ENCODE peak calls at places on chromosomes 6 and 20, in ten cellular contexts. G, X, V, S, A, N, Y, J, C and L are unnamed samples.

GRCh38 chr6:5684320-5684719 is 322.4 kb downstream of the NRN1 start:
- DNase-seq in G (no peak), X (no peak), V (no peak), S (no peak), A (no peak), N (no peak), Y (no peak), J (no peak), C (no peak), L (no peak)

GRCh38 chr6:136751991-136752390 is 40.3 kb downstream of the MAP3K5 start:
- DNase-seq in G (no peak), X (no peak), V (no peak), S (no peak), A (no peak), N (no peak), Y (no peak), J (no peak), C (no peak), L (no peak)

GRCh38 chr6:112468359-112468758 is 121.2 kb downstream of the RFPL4B start:
- DNase-seq in G (no peak), X (no peak), V (peak; percentile 60), S (no peak), A (peak; percentile 57), N (peak; percentile 60), Y (no peak), J (no peak), C (no peak), L (no peak)

GRCh38 chr6:27311806-27312145 is 297 bp downstream of the POM121L2 start:
- DNase-seq in G (no peak), X (no peak), V (no peak), S (no peak), A (no peak), N (no peak), Y (no peak), J (no peak), C (no peak), L (no peak)

GRCh38 chr6:122408240-122408639 is 8.8 kb downstream of the HSF2 start:
- DNase-seq in G (no peak), X (no peak), V (no peak), S (no peak), A (no peak), N (no peak), Y (no peak), J (no peak), C (no peak), L (no peak)

GRCh38 chr20:44057698-44058675 is 129.0 kb downstream of the JPH2 start:
- DNase-seq in G (no peak), X (no peak), V (peak; percentile 78), S (no peak), A (peak; percentile 44), N (peak; percentile 66), Y (peak; percentile 49), J (no peak), C (no peak), L (no peak)

GRCh38 chr6:168385380-168385779 is 55.6 kb upstream of the SMOC2 start:
- DNase-seq in G (no peak), X (no peak), V (no peak), S (no peak), A (no peak), N (peak; percentile 1), Y (no peak), J (no peak), C (no peak), L (no peak)

GRCh38 chr6:16803294-16804006 is 42.2 kb upstream of the ATXN1 start:
- DNase-seq in G (peak; percentile 17), X (no peak), V (no peak), S (peak; percentile 61), A (no peak), N (peak; percentile 66), Y (peak; percentile 82), J (no peak), C (peak; percentile 18), L (no peak)

GRCh38 chr6:159633196-159633595 is 59.8 kb downstream of the SOD2 start:
- DNase-seq in G (no peak), X (no peak), V (no peak), S (no peak), A (no peak), N (peak; percentile 18), Y (no peak), J (no peak), C (peak; percentile 9), L (no peak)

GRCh38 chr6:19492631-19493030 is 344.5 kb upstream of the ID4 start:
- DNase-seq in G (no peak), X (no peak), V (no peak), S (no peak), A (no peak), N (no peak), Y (no peak), J (no peak), C (no peak), L (no peak)

GRCh38 chr6:131937219-131937618 is 14.0 kb downstream of the CCN2 start:
- DNase-seq in G (no peak), X (no peak), V (no peak), S (no peak), A (no peak), N (peak; percentile 35), Y (no peak), J (no peak), C (no peak), L (no peak)

GRCh38 chr20:64095455-64095854 is 11.3 kb upstream of the LKAAEAR1 start:
- DNase-seq in G (no peak), X (no peak), V (no peak), S (no peak), A (no peak), N (no peak), Y (no peak), J (no peak), C (no peak), L (no peak)

GRCh38 chr6:17957488-17957887 is 29.9 kb downstream of the KIF13A start:
- DNase-seq in G (no peak), X (no peak), V (no peak), S (no peak), A (no peak), N (peak; percentile 29), Y (no peak), J (no peak), C (no peak), L (no peak)

GRCh38 chr6:18091382-18091781 is 31.1 kb downstream of the NHLRC1 start:
- DNase-seq in G (no peak), X (no peak), V (no peak), S (no peak), A (no peak), N (no peak), Y (no peak), J (no peak), C (no peak), L (no peak)

DNA sequence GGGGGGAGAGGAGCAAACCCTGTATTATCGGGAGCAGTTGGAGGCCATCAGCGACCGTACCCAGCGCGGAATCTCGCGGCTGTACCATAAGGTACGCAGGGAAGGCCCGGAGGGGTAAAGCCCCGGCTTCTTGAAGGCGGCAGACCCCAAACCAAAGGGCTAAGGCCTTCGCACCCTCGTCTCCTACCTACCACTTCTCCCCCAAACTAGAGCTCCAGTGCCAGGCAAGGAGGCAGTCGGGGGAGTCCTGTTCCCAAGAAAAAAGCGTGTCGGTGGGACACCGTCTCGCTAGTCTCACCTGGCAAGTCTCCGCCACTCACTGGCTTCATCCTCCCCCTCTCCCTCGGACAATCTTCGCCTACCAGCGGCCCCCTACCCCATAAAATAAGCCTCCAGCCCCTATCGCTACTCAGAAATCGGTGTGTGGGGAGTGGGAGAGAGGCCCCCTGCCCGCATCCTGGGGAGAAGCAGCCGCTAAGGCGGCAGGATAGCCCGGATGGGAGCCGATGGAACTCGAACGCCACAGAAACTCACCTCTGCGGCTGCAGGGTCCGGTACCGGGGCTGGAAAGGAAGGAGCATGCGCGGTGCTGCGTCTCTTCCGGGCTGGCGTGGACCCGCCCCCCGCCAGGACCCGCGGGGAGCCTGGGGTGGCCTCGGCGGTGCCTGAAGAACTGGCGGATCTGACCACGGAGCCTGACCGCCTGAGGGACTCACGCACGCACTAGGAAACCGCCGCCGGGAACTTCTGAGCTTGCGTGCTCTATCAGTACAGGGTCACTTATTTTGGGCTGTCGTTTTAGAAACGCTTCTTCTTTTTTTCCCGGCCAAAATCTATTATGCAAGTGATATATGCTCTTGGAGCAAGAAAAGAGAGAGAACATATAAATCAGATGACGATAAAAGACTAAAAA is at the start of gene RPS10:
- DNase-seq in G (peak; percentile 94), X (peak; percentile 96), V (peak; percentile 86), S (peak; percentile 91), A (peak; percentile 63), N (peak; percentile 94), Y (peak; percentile 97), J (peak; percentile 91), C (peak; percentile 99), L (peak; percentile 92)
- TF ChIP-seq CTCF in G (no peak), X (no peak), V (no peak), S (no peak), A (no peak), N (no peak), Y (no peak), J (peak; percentile 7), C (no peak), L (no peak)

GRCh38 chr6:125154184-125155135 is 887 bp downstream of the TPD52L1 start:
- DNase-seq in G (peak; percentile 54), X (peak; percentile 78), V (peak; percentile 53), S (no peak), A (no peak), N (no peak), Y (peak; percentile 68), J (no peak), C (peak; percentile 55), L (peak; percentile 57)
- TF ChIP-seq CTCF in G (peak; percentile 52), X (peak; percentile 33), V (peak; percentile 66), S (no peak), A (no peak), N (peak; percentile 11), Y (peak; percentile 30), J (no peak), C (peak; percentile 56), L (peak; percentile 39)

GRCh38 chr6:118606858-118607257 is 44.5 kb downstream of the CEP85L start:
- DNase-seq in G (no peak), X (no peak), V (no peak), S (no peak), A (no peak), N (no peak), Y (no peak), J (no peak), C (no peak), L (no peak)
- TF ChIP-seq CTCF in G (no peak), X (no peak), V (no peak), S (no peak), A (no peak), N (no peak), Y (no peak), J (no peak), C (no peak), L (no peak)

GRCh38 chr20:25470045-25470444 is 62.6 kb downstream of the GINS1 start:
- DNase-seq in G (no peak), X (no peak), V (no peak), S (no peak), A (no peak), N (peak; percentile 38), Y (peak; percentile 58), J (no peak), C (peak; percentile 51), L (no peak)
- TF ChIP-seq CTCF in G (no peak), X (peak; percentile 23), V (peak; percentile 46), S (no peak), A (peak; percentile 57), N (peak; percentile 41), Y (no peak), J (peak; percentile 39), C (no peak), L (no peak)

GRCh38 chr6:2989332-2990178 is 10.1 kb upstream of the NQO2 start:
- DNase-seq in G (peak; percentile 66), X (peak; percentile 83), V (peak; percentile 87), S (peak; percentile 95), A (peak; percentile 98), N (peak; percentile 100), Y (peak; percentile 95), J (no peak), C (peak; percentile 78), L (peak; percentile 89)
- TF ChIP-seq CTCF in G (no peak), X (no peak), V (peak; percentile 81), S (no peak), A (no peak), N (no peak), Y (peak; percentile 33), J (no peak), C (no peak), L (no peak)